ENCODE peak calls at places on chromosomes 5 and 9, in five cellular contexts. J, H, F, E and M are unnamed samples.

GRCh38 chr9:133505186-133505830 is 19.5 kb downstream of the MYMK start:
- DNase-seq in F (no peak), H (no peak), E (no peak), J (peak), M (no peak)

GRCh38 chr5:72281764-72282499 is 38.1 kb downstream of the MRPS27 start:
- DNase-seq in E (no peak), J (peak), F (no peak), H (peak), M (no peak)

GRCh38 chr9:82412586-82412985 is 424.0 kb downstream of the SPATA31D1 start:
- DNase-seq in J (no peak), H (no peak), E (no peak), F (no peak), M (no peak)

GRCh38 chr9:6008169-6008979 is 7.0 kb downstream of the RANBP6 start:
- DNase-seq in H (peak), F (peak), E (peak), J (peak), M (peak)

GRCh38 chr5:64790210-64790609 is 21.5 kb downstream of the CWC27 start:
- DNase-seq in J (no peak), H (no peak), F (no peak), E (no peak), M (no peak)

GRCh38 chr9:36559036-36559695 is 13.5 kb upstream of the MELK start:
- DNase-seq in E (no peak), H (peak), F (no peak), J (no peak), M (no peak)

GRCh38 chr9:133046196-133046899 is 15.4 kb upstream of the CEL start:
- DNase-seq in F (no peak), J (no peak), E (no peak), H (no peak), M (peak)

GRCh38 chr5:108726446-108727091 is 21.1 kb upstream of the FER start:
- DNase-seq in E (no peak), F (no peak), J (no peak), H (no peak), M (no peak)

GRCh38 chr5:172715931-172716682 is 54.9 kb downstream of the DUSP1 start:
- DNase-seq in F (no peak), E (no peak), J (no peak), H (no peak), M (no peak)